ENCODE peak calls at places on chromosomes 13 and 19, in six cellular contexts. Y, M, R, A, F and V are unnamed samples.

GRCh38 chr19:16026131-16026530 is 50.2 kb upstream of the TPM4 start:
- DNase-seq in M (no peak), Y (no peak), A (no peak), R (no peak), F (no peak), V (no peak)

GRCh38 chr19:3105641-3106508 is 11.7 kb downstream of the GNA11 start:
- DNase-seq in A (no peak), R (no peak), F (no peak), Y (no peak), M (no peak), V (no peak)

GRCh38 chr19:39558623-39559117 is 18.7 kb upstream of the EID2 start:
- DNase-seq in Y (no peak), R (no peak), M (peak; percentile 55), A (no peak), F (no peak), V (no peak)

GRCh38 chr13:100532090-100532766 is 56.4 kb downstream of the GGACT start:
- DNase-seq in Y (no peak), F (no peak), R (no peak), M (peak; percentile 47), A (no peak), V (no peak)

GRCh38 chr13:100984349-100984748 is 309.8 kb upstream of the TMTC4 start:
- DNase-seq in F (no peak), Y (no peak), M (no peak), R (no peak), A (no peak), V (no peak)

GRCh38 chr19:11338569-11339253 is 746 bp downstream of the RAB3D start:
- DNase-seq in R (no peak), A (no peak), F (no peak), Y (no peak), M (no peak), V (no peak)

GRCh38 chr19:17627921-17628320 is 60.2 kb downstream of the UNC13A start:
- DNase-seq in Y (no peak), F (no peak), M (no peak), A (no peak), R (no peak), V (no peak)

GRCh38 chr13:99501952-99502310 is 659 bp downstream of the TM9SF2 start:
- DNase-seq in F (no peak), M (no peak), A (no peak), R (no peak), Y (no peak), V (no peak)

GRCh38 chr13:33815011-33815550 is 2.9 kb upstream of the RFC3 start:
- DNase-seq in F (no peak), M (no peak), R (no peak), A (no peak), Y (no peak), V (no peak)

GRCh38 chr19:55479045-55479444 is 2.6 kb downstream of the ZNF628 start:
- DNase-seq in A (no peak), M (no peak), R (no peak), Y (no peak), F (no peak), V (no peak)

GRCh38 chr13:113777311-113778260 is 18.6 kb downstream of the TMEM255B start:
- DNase-seq in R (no peak), Y (peak; percentile 31), A (no peak), F (no peak), M (no peak), V (no peak)

GRCh38 chr13:20498659-20499058 is 27.0 kb downstream of the CRYL1 start:
- DNase-seq in R (no peak), Y (no peak), A (no peak), M (no peak), F (no peak), V (no peak)

GRCh38 chr19:34985249-34986022 is 14.7 kb upstream of the GRAMD1A start:
- DNase-seq in R (no peak), Y (no peak), A (no peak), M (peak; percentile 70), F (no peak), V (no peak)

GRCh38 chr19:48633148-48634035 is 3.8 kb downstream of the DBP start:
- DNase-seq in R (no peak), M (no peak), A (no peak), F (no peak), Y (no peak), V (no peak)

GRCh38 chr19:14476663-14477401 is 1.7 kb upstream of the PTGER1 start:
- DNase-seq in F (no peak), R (no peak), M (no peak), Y (peak; percentile 6), A (peak; percentile 19), V (no peak)

GRCh38 chr13:32228330-32229041 is 86.7 kb downstream of the ZAR1L start:
- DNase-seq in M (no peak), A (no peak), R (no peak), Y (no peak), F (peak; percentile 78), V (no peak)

GRCh38 chr19:29531458-29532025 is 5.7 kb downstream of the VSTM2B start:
- DNase-seq in F (no peak), R (no peak), Y (no peak), M (no peak), A (no peak), V (no peak)

GRCh38 chr13:49681837-49682236 is 9.4 kb downstream of the EBPL start:
- DNase-seq in A (no peak), M (no peak), F (peak; percentile 9), Y (no peak), R (no peak), V (no peak)

GRCh38 chr13:80151016-80151415 is 189.9 kb downstream of the SPRY2 start:
- DNase-seq in A (no peak), M (no peak), F (no peak), Y (no peak), R (no peak), V (no peak)

GRCh38 chr13:46129955-46130354 is 25.1 kb upstream of the CPB2 start:
- DNase-seq in R (no peak), M (no peak), Y (no peak), A (no peak), F (no peak), V (no peak)

GRCh38 chr13:23021921-23022320 is 158.9 kb upstream of the SGCG start:
- DNase-seq in Y (no peak), M (no peak), R (no peak), F (no peak), A (no peak), V (no peak)

GRCh38 chr13:96091164-96091931 is 1.4 kb downstream of the HS6ST3 start:
- DNase-seq in Y (peak; percentile 32), M (no peak), F (no peak), R (no peak), A (no peak), V (no peak)

GRCh38 chr19:1531587-1531986 is 7.7 kb downstream of the PLK5 start:
- DNase-seq in Y (no peak), A (no peak), F (no peak), M (no peak), R (no peak), V (no peak)

GRCh38 chr13:106493569-106493968 is 41.9 kb downstream of the EFNB2 start:
- DNase-seq in F (no peak), R (no peak), M (no peak), Y (no peak), A (no peak), V (peak; percentile 1)

GRCh38 chr13:33494596-33495214 is 209.2 kb upstream of the STARD13 start:
- DNase-seq in Y (no peak), R (no peak), M (no peak), A (no peak), F (no peak), V (no peak)

GRCh38 chr13:41139296-41139966 is 6.8 kb upstream of the KBTBD6 start:
- DNase-seq in R (no peak), A (no peak), F (no peak), Y (no peak), M (no peak), V (no peak)

GRCh38 chr19:54287456-54287855 is 6.5 kb upstream of the LILRB2 start:
- DNase-seq in R (no peak), Y (no peak), M (no peak), A (no peak), F (no peak), V (no peak)

GRCh38 chr13:52707375-52707774 is 32.2 kb downstream of the CNMD start:
- DNase-seq in F (no peak), M (no peak), A (no peak), Y (peak; percentile 26), R (no peak), V (no peak)

GRCh38 chr13:33509642-33510229 is 224.2 kb upstream of the STARD13 start:
- DNase-seq in Y (no peak), F (no peak), R (no peak), M (no peak), A (no peak), V (no peak)

GRCh38 chr19:34808566-34808965 is 35.6 kb upstream of the ZNF599 start:
- DNase-seq in A (no peak), M (no peak), F (no peak), R (no peak), Y (no peak), V (no peak)

GRCh38 chr13:113216165-113217056 is 7.0 kb downstream of the CUL4A start:
- DNase-seq in M (no peak), Y (peak; percentile 13), F (peak; percentile 83), R (no peak), A (no peak), V (no peak)

GRCh38 chr13:27583645-27584044 is 36.7 kb downstream of the LNX2 start:
- DNase-seq in R (no peak), M (no peak), F (no peak), A (no peak), Y (no peak), V (no peak)

GRCh38 chr13:34521166-34521565 is 420.9 kb upstream of the NBEA start:
- DNase-seq in Y (no peak), M (no peak), A (no peak), R (no peak), F (no peak), V (no peak)

GRCh38 chr13:44649118-44649455 is 73.0 kb upstream of the TSC22D1 start:
- DNase-seq in Y (peak; percentile 16), R (peak; percentile 6), M (no peak), F (no peak), A (no peak), V (no peak)

GRCh38 chr13:93227906-93228801 is 1.5 kb downstream of the GPC6 start:
- DNase-seq in F (peak; percentile 34), R (no peak), A (no peak), Y (peak; percentile 87), M (no peak), V (no peak)

GRCh38 chr19:57655443-57655842 is 13.3 kb upstream of the ZSCAN4 start:
- DNase-seq in M (no peak), R (no peak), A (no peak), Y (no peak), F (no peak), V (no peak)